ENCODE peak calls at places on chromosome 4, in five cellular contexts. J is pons, D is activated T-cell treated with anti-CD3 and anti-CD28 coated beads for 1 hour, R is GDM1, K is sigmoid colon. F is an unnamed sample.

GRCh38 chr4:82017680-82018079 is 356.1 kb downstream of the HNRNPD start:
- DNase-seq in J (no peak), D (no peak), R (no peak), K (no peak), F (no peak)

GRCh38 chr4:121462660-121463261 is 81.9 kb upstream of the QRFPR start:
- DNase-seq in J (peak), D (peak), R (peak), K (no peak), F (no peak)

GRCh38 chr4:186902361-186902760 is 178.7 kb upstream of the FAT1 start:
- DNase-seq in J (no peak), D (no peak), R (no peak), K (no peak), F (no peak)

GRCh38 chr4:5758741-5759140 is 47.7 kb downstream of the EVC start:
- DNase-seq in J (no peak), D (no peak), R (no peak), K (peak), F (no peak)

GRCh38 chr4:100372432-100372831 is 145.4 kb downstream of the EMCN start:
- DNase-seq in J (no peak), D (no peak), R (no peak), K (no peak), F (no peak)

GRCh38 chr4:184477201-184477999 is 3.0 kb upstream of the IRF2 start:
- DNase-seq in J (peak), D (no peak), R (no peak), K (no peak), F (no peak)

GRCh38 chr4:158775091-158775651 is 6.3 kb downstream of the FNIP2 start:
- DNase-seq in J (peak), D (no peak), R (no peak), K (no peak), F (no peak)

GRCh38 chr4:141497627-141498026 is 138.8 kb upstream of the IL15 start:
- DNase-seq in J (no peak), D (no peak), R (no peak), K (no peak), F (no peak)

GRCh38 chr4:34492414-34492813 is 1751.9 kb downstream of the ARAP2 start:
- DNase-seq in J (no peak), D (no peak), R (no peak), K (no peak), F (no peak)

GRCh38 chr4:173635395-173635794 is 105.4 kb upstream of the HAND2 start:
- DNase-seq in J (no peak), D (no peak), R (no peak), K (no peak), F (no peak)

GRCh38 chr4:74656596-74656995 is 137.7 kb downstream of the BTC start:
- DNase-seq in J (no peak), D (no peak), R (no peak), K (no peak), F (no peak)

GRCh38 chr4:107166181-107166580 is 130.1 kb upstream of the DKK2 start:
- DNase-seq in J (no peak), D (no peak), R (no peak), K (no peak), F (no peak)

GRCh38 chr4:78040431-78040830 is 16.7 kb upstream of the FRAS1 start:
- DNase-seq in J (no peak), D (no peak), R (no peak), K (no peak), F (no peak)

GRCh38 chr4:70844180-70844579 is 4.5 kb upstream of the GRSF1 start:
- DNase-seq in J (no peak), D (no peak), R (no peak), K (no peak), F (no peak)

GRCh38 chr4:152385551-152385950 is 150.3 kb downstream of the FBXW7 start:
- DNase-seq in J (no peak), D (no peak), R (no peak), K (no peak), F (no peak)

GRCh38 chr4:68872442-68873217 is 56.8 kb downstream of the UGT2B10 start:
- DNase-seq in J (no peak), D (no peak), R (no peak), K (no peak), F (no peak)

GRCh38 chr4:13441506-13441905 is 42.6 kb downstream of the RAB28 start:
- DNase-seq in J (no peak), D (no peak), R (no peak), K (no peak), F (no peak)

GRCh38 chr4:153222162-153222789 is 18.0 kb downstream of the TRIM2 start:
- DNase-seq in J (peak), D (no peak), R (no peak), K (peak), F (no peak)

GRCh38 chr4:13704020-13704419 is 76.5 kb upstream of the BOD1L1 start:
- DNase-seq in J (no peak), D (no peak), R (peak), K (no peak), F (no peak)

GRCh38 chr4:152996672-152997071 is 60.5 kb downstream of the FHDC1 start:
- DNase-seq in J (no peak), D (no peak), R (no peak), K (no peak), F (no peak)

GRCh38 chr4:81652069-81652478 is 180.4 kb upstream of the RASGEF1B start:
- DNase-seq in J (no peak), D (no peak), R (no peak), K (no peak), F (no peak)

GRCh38 chr4:48275247-48275646 is 5.6 kb upstream of the TEC start:
- DNase-seq in J (no peak), D (no peak), R (peak), K (no peak), F (no peak)

GRCh38 chr4:167622481-167623240 is 388.4 kb upstream of the SPOCK3 start:
- DNase-seq in J (peak), D (no peak), R (no peak), K (no peak), F (no peak)

GRCh38 chr4:9765091-9765490 is 16.3 kb upstream of the DRD5 start:
- DNase-seq in J (peak), D (no peak), R (no peak), K (no peak), F (no peak)

GRCh38 chr4:66688674-66689073 is 856.6 kb downstream of the CENPC start:
- DNase-seq in J (peak), D (no peak), R (no peak), K (no peak), F (no peak)

GRCh38 chr4:24747234-24747975 is 48.0 kb upstream of the SOD3 start:
- DNase-seq in J (no peak), D (no peak), R (no peak), K (no peak), F (no peak)

GRCh38 chr4:88219099-88219498 is 60.7 kb upstream of the ABCG2 start:
- DNase-seq in J (peak), D (no peak), R (peak), K (no peak), F (no peak)

GRCh38 chr4:182307746-182308145 is 64.5 kb downstream of the TENM3 start:
- DNase-seq in J (peak), D (no peak), R (no peak), K (no peak), F (no peak)

GRCh38 chr4:106329027-106329618 is 12.8 kb downstream of the AIMP1 start:
- DNase-seq in J (peak), D (no peak), R (no peak), K (no peak), F (no peak)

GRCh38 chr4:71211748-71212147 is 127.1 kb upstream of the SLC4A4 start:
- DNase-seq in J (no peak), D (no peak), R (no peak), K (no peak), F (no peak)

GRCh38 chr4:164768516-164768915 is 14.6 kb downstream of the SMIM31 start:
- DNase-seq in J (no peak), D (no peak), R (no peak), K (no peak), F (no peak)

GRCh38 chr4:150090836-150091235 is 12.6 kb downstream of the DCLK2 start:
- DNase-seq in J (no peak), D (no peak), R (no peak), K (no peak), F (no peak)

GRCh38 chr4:33063238-33063637 is 2343.1 kb downstream of the PCDH7 start:
- DNase-seq in J (no peak), D (no peak), R (no peak), K (no peak), F (no peak)

GRCh38 chr4:7623468-7623867 is 188.7 kb upstream of the PSAPL1 start:
- DNase-seq in J (no peak), D (no peak), R (no peak), K (no peak), F (no peak)

GRCh38 chr4:53775381-53775780 is 184.1 kb upstream of the LNX1 start:
- DNase-seq in J (no peak), D (no peak), R (no peak), K (no peak), F (no peak)